ENCODE peak calls at places on chromosomes 12 and 14, in four cellular contexts. I is psoas muscle, J is right lobe of liver, D is Calu3. C is an unnamed sample.

GRCh38 chr12:52657305-52657902 is 5.4 kb upstream of the KRT2 start:
- DNase-seq in I (no peak), D (no peak), J (no peak), C (no peak)

GRCh38 chr12:133202493-133203343 is 21.4 kb downstream of the ZNF268 start:
- DNase-seq in J (no peak), I (no peak), D (no peak), C (no peak)

GRCh38 chr14:67516679-67517078 is 16.4 kb upstream of the PLEKHH1 start:
- DNase-seq in I (no peak), D (no peak), J (no peak), C (no peak)

GRCh38 chr14:64943981-64944520 is 1.5 kb upstream of the GPX2 start:
- DNase-seq in I (no peak), J (no peak), D (no peak), C (no peak)

GRCh38 chr12:132046561-132046960 is 96.8 kb downstream of the EP400 start:
- DNase-seq in I (no peak), J (no peak), D (no peak), C (no peak)

GRCh38 chr12:64900540-64900939 is 76.1 kb downstream of the TBC1D30 start:
- DNase-seq in I (no peak), J (peak), D (no peak), C (no peak)

GRCh38 chr14:64465208-64465821 is at the start of gene AKAP5:
- DNase-seq in I (peak), D (peak), J (peak), C (peak)

GRCh38 chr12:10249690-10250455 is 37.2 kb downstream of the GABARAPL1 start:
- DNase-seq in J (no peak), D (no peak), I (no peak), C (no peak)

GRCh38 chr12:39671898-39672875 is 52.6 kb upstream of the ABCD2 start:
- DNase-seq in I (no peak), D (no peak), J (no peak), C (no peak)

GRCh38 chr12:42370013-42370412 is 44.0 kb downstream of the PPHLN1 start:
- DNase-seq in I (no peak), D (no peak), J (no peak), C (no peak)

GRCh38 chr14:69715725-69716482 is 51.0 kb upstream of the SRSF5 start:
- DNase-seq in J (no peak), I (peak), D (peak), C (no peak)

GRCh38 chr12:85835810-85836715 is at the start of gene RASSF9:
- DNase-seq in J (peak), D (peak), I (peak), C (no peak)

GRCh38 chr12:10213168-10214130 is 772 bp downstream of the GABARAPL1 start:
- DNase-seq in J (peak), I (peak), D (peak), C (peak)

GRCh38 chr12:111636209-111636928 is 37.3 kb upstream of the ATXN2 start:
- DNase-seq in J (peak), D (no peak), I (peak), C (no peak)

GRCh38 chr12:65908147-65908546 is 83.9 kb downstream of the HMGA2 start:
- DNase-seq in J (no peak), I (no peak), D (no peak), C (no peak)

GRCh38 chr14:21894003-21894897 is 220.6 kb upstream of the OR4E1 start:
- DNase-seq in D (peak), I (no peak), J (no peak), C (no peak)

GRCh38 chr14:85934886-85935254 is 404.9 kb downstream of the FLRT2 start:
- DNase-seq in D (no peak), I (no peak), J (no peak), C (no peak)

GRCh38 chr12:31928246-31929139 is 30.7 kb upstream of the RESF1 start:
- DNase-seq in J (no peak), D (no peak), I (no peak), C (no peak)

GRCh38 chr14:20409226-20409625 is 4.1 kb downstream of the TEP1 start:
- DNase-seq in J (no peak), D (no peak), I (no peak), C (no peak)

GRCh38 chr14:74501691-74502090 is 8.1 kb downstream of the ISCA2 start:
- DNase-seq in J (no peak), I (no peak), D (no peak), C (no peak)

GRCh38 chr14:29741909-29742401 is 185.7 kb downstream of the PRKD1 start:
- DNase-seq in I (no peak), J (no peak), D (no peak), C (no peak)

GRCh38 chr14:71362920-71363584 is 455.8 kb downstream of the PCNX1 start:
- DNase-seq in D (no peak), J (no peak), I (no peak), C (no peak)

GRCh38 chr14:21039585-21040369 is 2.4 kb upstream of the RNASE7 start:
- DNase-seq in I (peak), J (no peak), D (peak), C (no peak)

GRCh38 chr14:104502060-104502459 is 77.5 kb upstream of the C14orf180 start:
- DNase-seq in I (no peak), D (no peak), J (no peak), C (no peak)

GRCh38 chr12:54980341-54980740 is 4.2 kb downstream of the TESPA1 start:
- DNase-seq in I (no peak), D (no peak), J (no peak), C (no peak)

GRCh38 chr14:20455355-20456300 is 602 bp downstream of the APEX1 start:
- DNase-seq in J (peak), I (no peak), D (no peak), C (peak)

GRCh38 chr12:16586350-16587109 is 19.4 kb downstream of the LMO3 start:
- DNase-seq in J (no peak), I (no peak), D (no peak), C (no peak)

GRCh38 chr12:51424662-51425539 is at the start of gene SLC4A8:
- DNase-seq in J (peak), D (peak), I (peak), C (peak)

GRCh38 chr12:6978188-6978986 is 7.7 kb downstream of the EMG1 start:
- DNase-seq in J (no peak), D (no peak), I (no peak), C (no peak)

GRCh38 chr12:123134755-123135282 is 16.1 kb downstream of the PITPNM2 start:
- DNase-seq in I (no peak), D (no peak), J (no peak), C (no peak)

GRCh38 chr12:78585132-78585531 is 279.4 kb upstream of the SYT1 start:
- DNase-seq in D (no peak), J (no peak), I (no peak), C (no peak)

GRCh38 chr14:64444984-64445845 is 20.1 kb upstream of the AKAP5 start:
- DNase-seq in J (no peak), I (no peak), D (no peak), C (no peak)

GRCh38 chr14:59739794-59740193 is 130.8 kb downstream of the RTN1 start:
- DNase-seq in J (peak), I (no peak), D (no peak), C (no peak)

GRCh38 chr12:44497044-44497443 is 379.1 kb downstream of the NELL2 start:
- DNase-seq in J (no peak), I (no peak), D (no peak), C (no peak)

GRCh38 chr14:55697358-55697985 is 117.5 kb downstream of the KTN1 start:
- DNase-seq in J (no peak), I (no peak), D (no peak), C (no peak)

GRCh38 chr12:53066594-53066978 is 12.6 kb downstream of the SPRYD3 start:
- DNase-seq in I (no peak), D (no peak), J (no peak), C (no peak)

GRCh38 chr12:27840229-27840999 is 60.4 kb upstream of the MANSC4 start:
- DNase-seq in D (no peak), I (no peak), J (no peak), C (no peak)
- TF ChIP-seq CTCF in D (no peak), I (no peak), J (no peak), C (peak)

GRCh38 chr14:50335389-50335788 is 23.3 kb downstream of the DMAC2L start:
- DNase-seq in J (no peak), D (no peak), I (no peak), C (no peak)
- TF ChIP-seq CTCF in J (no peak), D (no peak), I (no peak), C (no peak)

GRCh38 chr12:93601591-93601990 is 29.1 kb downstream of the SOCS2 start:
- DNase-seq in I (no peak), J (no peak), D (no peak), C (no peak)

GRCh38 chr12:93608313-93608712 is 35.8 kb downstream of the SOCS2 start:
- DNase-seq in I (no peak), D (no peak), J (no peak), C (no peak)

GRCh38 chr12:93599192-93599591 is 26.7 kb downstream of the SOCS2 start:
- DNase-seq in I (no peak), D (no peak), J (no peak), C (no peak)

GRCh38 chr12:93602897-93603668 is 30.6 kb downstream of the SOCS2 start:
- DNase-seq in J (no peak), D (no peak), I (no peak), C (no peak)

GRCh38 chr12:93603762-93604161 is 31.3 kb downstream of the SOCS2 start:
- DNase-seq in J (no peak), I (no peak), D (no peak), C (no peak)
- TF ChIP-seq CTCF in J (no peak), I (no peak), D (no peak), C (no peak)

DNA sequence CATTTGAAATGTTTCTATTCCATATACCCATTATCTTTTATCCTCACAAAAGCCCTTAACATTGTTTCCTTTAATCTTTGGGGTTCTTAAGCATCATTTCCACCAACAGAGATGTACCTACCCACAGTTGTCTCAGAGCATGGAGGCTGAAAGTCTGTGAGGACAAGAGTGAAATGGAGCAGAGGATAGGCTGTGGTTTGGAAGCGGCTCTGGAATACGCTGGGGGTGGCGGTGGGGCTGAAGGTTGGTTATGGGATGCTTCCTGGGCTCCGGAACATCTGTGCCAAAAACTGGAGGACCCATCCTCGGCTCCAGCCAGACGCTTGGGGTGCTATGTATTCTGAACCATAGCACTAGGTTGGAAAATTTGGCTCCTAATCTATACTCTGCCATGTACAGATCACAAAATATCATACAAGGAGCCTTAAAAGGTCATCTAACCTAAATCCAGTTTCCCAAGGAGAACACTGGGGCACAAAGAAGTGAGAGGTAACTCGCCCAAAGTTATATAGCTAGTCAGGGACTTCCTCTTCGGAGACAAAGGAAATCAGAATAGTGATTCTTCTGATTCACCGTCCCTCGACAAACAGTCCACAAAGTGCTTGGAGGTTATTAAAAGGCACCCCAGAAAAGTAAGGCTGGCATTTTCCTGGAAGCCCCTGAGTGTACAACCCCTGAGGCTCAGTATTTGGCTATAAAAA is 2.5 kb downstream of the PPP1R3E start:
- DNase-seq in D (no peak), I (no peak), J (no peak), C (no peak)
- TF ChIP-seq CTCF in D (no peak), I (no peak), J (no peak), C (no peak)

DNA sequence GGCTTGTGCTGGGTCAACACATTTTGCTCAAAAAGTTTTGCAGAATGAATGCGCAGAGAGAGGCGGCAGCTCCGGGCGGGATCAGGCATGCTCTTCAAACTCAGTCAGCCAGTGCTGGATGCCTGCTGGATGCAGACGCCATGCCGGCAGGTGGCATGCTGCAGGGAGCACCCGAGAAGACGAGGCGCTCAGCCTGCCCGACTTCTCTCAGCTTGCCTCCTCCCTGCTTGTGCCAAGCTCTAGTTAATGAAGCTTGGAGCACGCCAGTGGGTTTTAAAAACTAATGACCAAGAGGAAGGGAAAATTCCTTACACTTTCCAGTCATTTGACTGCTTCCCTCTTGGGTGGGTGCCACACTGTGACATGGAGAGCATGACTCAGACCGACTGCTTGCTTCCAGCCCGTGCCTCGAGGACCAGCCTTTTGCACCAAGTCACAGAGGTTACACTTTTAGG is 39.8 kb downstream of the SLC24A4 start:
- DNase-seq in I (no peak), D (peak), J (no peak), C (no peak)
- TF ChIP-seq CTCF in I (no peak), D (no peak), J (no peak), C (no peak)

GRCh38 chr12:2581293-2582045 is 213.3 kb upstream of the FKBP4 start:
- DNase-seq in I (no peak), J (no peak), D (no peak), C (no peak)
- TF ChIP-seq CTCF in I (no peak), J (no peak), D (no peak), C (peak)

DNA sequence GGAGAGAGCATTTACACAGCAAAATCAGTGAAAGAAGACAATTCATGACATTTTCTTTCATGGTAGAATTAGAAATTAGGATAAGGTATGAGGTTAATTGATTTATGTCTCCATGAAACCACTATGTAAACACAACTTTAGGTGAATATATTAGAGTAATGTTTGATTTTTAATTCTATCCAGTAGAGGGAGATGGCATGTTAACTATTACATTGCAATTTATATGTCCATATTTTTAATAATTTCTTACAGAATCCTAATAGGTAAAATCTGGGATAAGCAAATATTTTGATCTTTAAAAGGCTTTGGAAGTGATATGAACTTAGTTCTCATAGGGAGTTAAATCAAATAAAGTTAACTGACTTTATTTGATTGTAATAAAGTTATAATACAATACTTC is 373.4 kb upstream of the PDE3A start:
- DNase-seq in D (no peak), J (no peak), I (no peak), C (no peak)
- TF ChIP-seq CTCF in D (peak), J (peak), I (peak), C (peak)

C was measured in progenitor cell of endocrine pancreas.